ENCODE peak calls at places on chromosomes 3 and 15, in eight cellular contexts. One of them, this sample, is unnamed. For H3K27me3, the result is how much of the 10 kb centered on the place peaks cover.

GRCh38 chr15:90967206-90967605 is 12.5 kb downstream of the RCCD1 start:
- DNase-seq in K562: no peak
- DNase-seq in adrenal gland: no peak
- DNase-seq in breast epithelium: no peak
- DNase-seq in body of pancreas: no peak
- DNase-seq in colonic mucosa: no peak
- DNase-seq in IMR-90: no peak
- DNase-seq in heart left ventricle: no peak
- DNase-seq in this sample: no peak

GRCh38 chr3:66797916-66798560 is 200.1 kb upstream of the KBTBD8 start:
- DNase-seq in K562: no peak
- DNase-seq in adrenal gland: no peak
- DNase-seq in breast epithelium: no peak
- DNase-seq in body of pancreas: no peak
- DNase-seq in colonic mucosa: peak
- DNase-seq in IMR-90: peak
- DNase-seq in heart left ventricle: no peak
- DNase-seq in this sample: peak

GRCh38 chr3:37949866-37950265 is 40.7 kb upstream of the VILL start:
- DNase-seq in K562: no peak
- DNase-seq in adrenal gland: no peak
- DNase-seq in breast epithelium: no peak
- DNase-seq in body of pancreas: no peak
- DNase-seq in colonic mucosa: no peak
- DNase-seq in IMR-90: peak
- DNase-seq in heart left ventricle: no peak
- DNase-seq in this sample: no peak

GRCh38 chr15:64911317-64912186 is at the start of gene ANKDD1A:
- DNase-seq in K562: no peak
- DNase-seq in adrenal gland: peak
- DNase-seq in breast epithelium: no peak
- DNase-seq in body of pancreas: peak
- DNase-seq in colonic mucosa: peak
- DNase-seq in IMR-90: peak
- DNase-seq in heart left ventricle: peak
- DNase-seq in this sample: no peak

GRCh38 chr3:71294919-71295318 is 288.6 kb downstream of the FOXP1 start:
- DNase-seq in K562: no peak
- DNase-seq in adrenal gland: no peak
- DNase-seq in breast epithelium: no peak
- DNase-seq in body of pancreas: no peak
- DNase-seq in colonic mucosa: no peak
- DNase-seq in IMR-90: no peak
- DNase-seq in heart left ventricle: no peak
- DNase-seq in this sample: peak

GRCh38 chr3:109687626-109688025 is 350.3 kb upstream of the DPPA4 start:
- DNase-seq in K562: no peak
- DNase-seq in adrenal gland: no peak
- DNase-seq in breast epithelium: no peak
- DNase-seq in body of pancreas: no peak
- DNase-seq in colonic mucosa: no peak
- DNase-seq in IMR-90: no peak
- DNase-seq in heart left ventricle: no peak
- DNase-seq in this sample: no peak

GRCh38 chr15:74179101-74179841 is 5.8 kb downstream of the ISLR start:
- DNase-seq in K562: no peak
- DNase-seq in adrenal gland: peak
- DNase-seq in breast epithelium: peak
- DNase-seq in body of pancreas: peak
- DNase-seq in colonic mucosa: no peak
- DNase-seq in IMR-90: peak
- DNase-seq in heart left ventricle: peak
- DNase-seq in this sample: no peak

GRCh38 chr3:4426782-4427344 is 40.2 kb downstream of the SUMF1 start:
- DNase-seq in K562: peak
- DNase-seq in adrenal gland: no peak
- DNase-seq in breast epithelium: no peak
- DNase-seq in body of pancreas: no peak
- DNase-seq in colonic mucosa: no peak
- DNase-seq in IMR-90: peak
- DNase-seq in heart left ventricle: no peak
- DNase-seq in this sample: no peak

GRCh38 chr3:181695661-181696491 is 15.8 kb upstream of the SOX2 start:
- DNase-seq in K562: no peak
- DNase-seq in adrenal gland: no peak
- DNase-seq in breast epithelium: no peak
- DNase-seq in body of pancreas: peak
- DNase-seq in colonic mucosa: no peak
- DNase-seq in IMR-90: no peak
- DNase-seq in heart left ventricle: no peak
- DNase-seq in this sample: no peak

GRCh38 chr15:64596701-64597468 is 136.5 kb downstream of the ZNF609 start:
- DNase-seq in K562: peak
- DNase-seq in adrenal gland: peak
- DNase-seq in breast epithelium: no peak
- DNase-seq in body of pancreas: no peak
- DNase-seq in colonic mucosa: no peak
- DNase-seq in IMR-90: peak
- DNase-seq in heart left ventricle: no peak
- DNase-seq in this sample: no peak

GRCh38 chr3:61979645-61980430 is 393.5 kb downstream of the FEZF2 start:
- DNase-seq in K562: no peak
- DNase-seq in adrenal gland: no peak
- DNase-seq in breast epithelium: no peak
- DNase-seq in body of pancreas: no peak
- DNase-seq in colonic mucosa: no peak
- DNase-seq in IMR-90: no peak
- DNase-seq in heart left ventricle: no peak
- DNase-seq in this sample: no peak

GRCh38 chr3:196232154-196232881 is 16.0 kb downstream of the SLC51A start:
- DNase-seq in K562: no peak
- DNase-seq in adrenal gland: no peak
- DNase-seq in breast epithelium: no peak
- DNase-seq in body of pancreas: no peak
- DNase-seq in colonic mucosa: no peak
- DNase-seq in IMR-90: no peak
- DNase-seq in heart left ventricle: no peak
- DNase-seq in this sample: no peak

GRCh38 chr3:56956906-56957305 is 103.6 kb upstream of the SPATA12 start:
- DNase-seq in K562: no peak
- DNase-seq in adrenal gland: no peak
- DNase-seq in breast epithelium: no peak
- DNase-seq in body of pancreas: no peak
- DNase-seq in colonic mucosa: no peak
- DNase-seq in IMR-90: no peak
- DNase-seq in heart left ventricle: no peak
- DNase-seq in this sample: no peak

GRCh38 chr15:66563566-66564110 is 2.2 kb downstream of the LCTL start:
- DNase-seq in K562: no peak
- DNase-seq in adrenal gland: no peak
- DNase-seq in breast epithelium: no peak
- DNase-seq in body of pancreas: no peak
- DNase-seq in colonic mucosa: no peak
- DNase-seq in IMR-90: no peak
- DNase-seq in heart left ventricle: no peak
- DNase-seq in this sample: no peak

GRCh38 chr3:11248596-11248995 is 23.6 kb upstream of the ATG7 start:
- DNase-seq in K562: no peak
- DNase-seq in adrenal gland: no peak
- DNase-seq in breast epithelium: no peak
- DNase-seq in body of pancreas: no peak
- DNase-seq in colonic mucosa: no peak
- DNase-seq in IMR-90: peak
- DNase-seq in heart left ventricle: no peak
- DNase-seq in this sample: no peak

GRCh38 chr15:78162038-78162437 is 12.9 kb downstream of the IDH3A start:
- DNase-seq in K562: no peak
- DNase-seq in adrenal gland: no peak
- DNase-seq in breast epithelium: no peak
- DNase-seq in body of pancreas: no peak
- DNase-seq in colonic mucosa: no peak
- DNase-seq in IMR-90: no peak
- DNase-seq in heart left ventricle: no peak
- DNase-seq in this sample: no peak

GRCh38 chr3:134197681-134198261 is 52.9 kb downstream of the RYK start:
- DNase-seq in K562: peak
- DNase-seq in adrenal gland: no peak
- DNase-seq in breast epithelium: no peak
- DNase-seq in body of pancreas: no peak
- DNase-seq in colonic mucosa: no peak
- DNase-seq in IMR-90: peak
- DNase-seq in heart left ventricle: no peak
- DNase-seq in this sample: peak

GRCh38 chr3:96266395-96267187 is 547.8 kb upstream of the EPHA6 start:
- DNase-seq in K562: no peak
- DNase-seq in adrenal gland: no peak
- DNase-seq in breast epithelium: no peak
- DNase-seq in body of pancreas: peak
- DNase-seq in colonic mucosa: no peak
- DNase-seq in IMR-90: no peak
- DNase-seq in heart left ventricle: no peak
- DNase-seq in this sample: no peak

GRCh38 chr3:31917303-31917903 is 63.7 kb downstream of the OSBPL10 start:
- DNase-seq in K562: no peak
- DNase-seq in adrenal gland: no peak
- DNase-seq in breast epithelium: no peak
- DNase-seq in body of pancreas: no peak
- DNase-seq in colonic mucosa: no peak
- DNase-seq in IMR-90: no peak
- DNase-seq in heart left ventricle: no peak
- DNase-seq in this sample: no peak

GRCh38 chr3:125668804-125669203 is 73.5 kb upstream of the OSBPL11 start:
- DNase-seq in K562: no peak
- DNase-seq in adrenal gland: no peak
- DNase-seq in breast epithelium: no peak
- DNase-seq in body of pancreas: no peak
- DNase-seq in colonic mucosa: no peak
- DNase-seq in IMR-90: no peak
- DNase-seq in heart left ventricle: no peak
- DNase-seq in this sample: no peak

GRCh38 chr3:53860196-53860595 is 13.8 kb downstream of the IL17RB start:
- DNase-seq in K562: no peak
- DNase-seq in adrenal gland: no peak
- DNase-seq in breast epithelium: no peak
- DNase-seq in body of pancreas: no peak
- DNase-seq in colonic mucosa: no peak
- DNase-seq in IMR-90: no peak
- DNase-seq in heart left ventricle: no peak
- DNase-seq in this sample: no peak

DNA sequence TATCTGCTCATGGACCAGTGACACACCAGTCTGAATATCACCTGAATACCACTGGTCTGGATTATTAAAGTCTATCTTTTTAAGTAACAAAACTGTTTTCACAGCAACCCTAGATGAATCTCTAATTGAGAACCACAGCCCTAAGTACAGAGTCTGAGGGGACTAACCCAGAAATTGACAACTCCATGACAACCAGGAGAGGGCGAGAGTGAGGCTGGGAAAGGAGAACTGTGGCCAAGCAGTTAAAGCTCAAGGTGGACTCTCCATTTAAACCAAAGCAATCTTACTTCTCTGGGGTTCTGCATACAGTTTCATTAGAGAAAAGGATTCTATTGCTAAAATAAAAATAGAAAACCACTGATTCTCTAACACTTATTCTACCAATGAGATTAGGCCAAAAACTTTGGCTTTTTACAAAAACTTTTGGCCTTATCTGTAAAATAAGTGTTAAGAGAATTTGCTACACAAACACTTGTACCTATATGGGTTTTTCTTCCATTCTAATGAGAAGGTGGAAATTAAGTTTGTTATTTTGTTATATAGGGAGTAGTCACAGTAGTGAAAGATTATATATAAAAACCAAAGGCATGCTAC is 11.4 kb downstream of the NEK10 start:
- DNase-seq in K562: peak
- DNase-seq in adrenal gland: peak
- DNase-seq in breast epithelium: no peak
- DNase-seq in body of pancreas: peak
- DNase-seq in colonic mucosa: peak
- DNase-seq in IMR-90: peak
- DNase-seq in heart left ventricle: no peak
- DNase-seq in this sample: no peak
- H3K4me3 ChIP-seq in K562: no peak
- H3K4me3 ChIP-seq in adrenal gland: no peak
- H3K4me3 ChIP-seq in breast epithelium: no peak
- H3K4me3 ChIP-seq in body of pancreas: no peak
- H3K4me3 ChIP-seq in colonic mucosa: no peak
- H3K4me3 ChIP-seq in IMR-90: no peak
- H3K4me3 ChIP-seq in heart left ventricle: no peak
- H3K4me3 ChIP-seq in this sample: no peak

DNA sequence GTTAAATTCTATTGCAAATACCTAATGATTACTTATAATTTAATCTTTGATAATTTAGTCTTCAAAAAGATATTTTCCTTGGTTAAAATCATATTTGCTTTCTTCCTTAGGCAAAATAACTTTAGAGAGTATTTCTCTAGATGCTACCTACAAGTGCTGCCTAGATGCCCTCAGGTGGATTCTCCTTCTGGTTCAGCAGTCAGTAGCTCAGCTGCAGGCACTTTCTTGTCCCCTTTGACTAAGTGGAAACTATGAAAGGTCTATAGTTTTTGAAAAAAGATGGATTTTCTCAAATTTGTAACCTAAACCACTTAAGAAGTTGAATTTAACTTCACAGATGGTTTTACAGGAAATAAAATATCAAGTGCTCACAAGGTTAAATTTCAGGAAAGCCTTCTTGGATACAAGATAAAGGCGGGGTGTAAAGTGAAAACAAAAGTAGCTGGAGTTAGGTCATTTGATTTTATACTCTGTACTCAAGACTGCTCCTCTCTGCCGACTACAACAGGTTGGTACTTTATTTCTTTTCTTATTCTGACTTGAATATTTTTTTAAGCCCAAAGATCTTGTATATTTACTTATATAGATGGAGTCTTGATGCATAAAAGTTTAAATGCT is at the start of gene ACKR4:
- DNase-seq in K562: no peak
- DNase-seq in adrenal gland: no peak
- DNase-seq in breast epithelium: no peak
- DNase-seq in body of pancreas: no peak
- DNase-seq in colonic mucosa: no peak
- DNase-seq in IMR-90: no peak
- DNase-seq in heart left ventricle: no peak
- DNase-seq in this sample: no peak
- H3K27me3 ChIP-seq in K562: under half
- H3K27me3 ChIP-seq in adrenal gland: under half
- H3K27me3 ChIP-seq in breast epithelium: under half
- H3K27me3 ChIP-seq in body of pancreas: under half
- H3K27me3 ChIP-seq in colonic mucosa: under half
- H3K27me3 ChIP-seq in IMR-90: under half
- H3K27me3 ChIP-seq in heart left ventricle: under half
- H3K27me3 ChIP-seq in this sample: under half

GRCh38 chr3:80559701-80560100 is 791.9 kb upstream of the ROBO1 start:
- DNase-seq in K562: no peak
- DNase-seq in adrenal gland: no peak
- DNase-seq in breast epithelium: no peak
- DNase-seq in body of pancreas: no peak
- DNase-seq in colonic mucosa: no peak
- DNase-seq in IMR-90: no peak
- DNase-seq in heart left ventricle: no peak
- DNase-seq in this sample: no peak
- TF ChIP-seq CTCF in K562: no peak
- TF ChIP-seq CTCF in adrenal gland: no peak
- TF ChIP-seq CTCF in breast epithelium: no peak
- TF ChIP-seq CTCF in body of pancreas: no peak
- TF ChIP-seq CTCF in colonic mucosa: no peak
- TF ChIP-seq CTCF in IMR-90: no peak
- TF ChIP-seq CTCF in heart left ventricle: no peak
- TF ChIP-seq CTCF in this sample: no peak

GRCh38 chr3:172591876-172592771 is 68.9 kb upstream of the TNFSF10 start:
- DNase-seq in K562: peak
- DNase-seq in adrenal gland: no peak
- DNase-seq in breast epithelium: no peak
- DNase-seq in body of pancreas: no peak
- DNase-seq in colonic mucosa: no peak
- DNase-seq in IMR-90: peak
- DNase-seq in heart left ventricle: no peak
- DNase-seq in this sample: peak
- H3K4me3 ChIP-seq in K562: no peak
- H3K4me3 ChIP-seq in adrenal gland: no peak
- H3K4me3 ChIP-seq in breast epithelium: no peak
- H3K4me3 ChIP-seq in body of pancreas: no peak
- H3K4me3 ChIP-seq in colonic mucosa: no peak
- H3K4me3 ChIP-seq in IMR-90: no peak
- H3K4me3 ChIP-seq in heart left ventricle: no peak
- H3K4me3 ChIP-seq in this sample: no peak

This sample was measured in kidney epithelial cell.